ENCODE peak calls at places on chromosomes 12 and 14, in four cellular contexts. M, R, U and K are unnamed samples.

GRCh38 chr12:124764451-124764850 is 99.2 kb downstream of the SCARB1 start:
- DNase-seq in M (no peak), R (peak), U (no peak), K (no peak)

GRCh38 chr12:92032101-92032500 is 113.5 kb downstream of the BTG1 start:
- DNase-seq in M (no peak), R (no peak), U (no peak), K (no peak)

GRCh38 chr12:122837306-122838265 is 2.3 kb downstream of the HIP1R start:
- DNase-seq in M (peak), R (peak), U (no peak), K (no peak)

GRCh38 chr12:78229491-78230209 is 399.0 kb downstream of the NAV3 start:
- DNase-seq in M (no peak), R (peak), U (peak), K (no peak)

GRCh38 chr14:67232631-67233030 is 8.6 kb upstream of the PALS1 start:
- DNase-seq in M (no peak), R (no peak), U (no peak), K (no peak)

GRCh38 chr12:52601671-52602070 is 408 bp upstream of the KRT72 start:
- DNase-seq in M (no peak), R (no peak), U (no peak), K (no peak)

GRCh38 chr12:55885113-55885512 is 42.4 kb upstream of the MMP19 start:
- DNase-seq in M (no peak), R (no peak), U (no peak), K (no peak)

GRCh38 chr12:107238276-107238675 is 144.9 kb upstream of the CRY1 start:
- DNase-seq in M (no peak), R (no peak), U (no peak), K (no peak)

GRCh38 chr14:74954232-74954946 is 1.0 kb downstream of the PGF start:
- DNase-seq in M (no peak), R (peak), U (peak), K (no peak)

GRCh38 chr14:64736271-64737131 is 32.3 kb downstream of the PLEKHG3 start:
- DNase-seq in M (peak), R (peak), U (no peak), K (no peak)

GRCh38 chr12:47039756-47040155 is 39.7 kb upstream of the PCED1B start:
- DNase-seq in M (no peak), R (no peak), U (no peak), K (no peak)

GRCh38 chr12:98532687-98533304 is 17.4 kb downstream of the TMPO start:
- DNase-seq in M (no peak), R (peak), U (no peak), K (no peak)

GRCh38 chr14:61113561-61113960 is 132.5 kb downstream of the SLC38A6 start:
- DNase-seq in M (no peak), R (no peak), U (no peak), K (no peak)

GRCh38 chr12:114636723-114637480 is 47.1 kb downstream of the TBX3 start:
- DNase-seq in M (no peak), R (peak), U (peak), K (no peak)

GRCh38 chr14:20732477-20732876 is 13.2 kb upstream of the EDDM3A start:
- DNase-seq in M (no peak), R (no peak), U (no peak), K (no peak)

GRCh38 chr14:75254901-75255300 is 23.7 kb upstream of the FOS start:
- DNase-seq in M (no peak), R (peak), U (no peak), K (no peak)

GRCh38 chr14:39265032-39265431 is 31.3 kb downstream of the MIA2 start:
- DNase-seq in M (no peak), R (no peak), U (no peak), K (peak)

GRCh38 chr14:71229875-71230274 is 322.6 kb downstream of the PCNX1 start:
- DNase-seq in M (no peak), R (no peak), U (no peak), K (no peak)

GRCh38 chr12:53495903-53496751 is 3.1 kb downstream of the MAP3K12 start:
- DNase-seq in M (no peak), R (peak), U (no peak), K (no peak)

GRCh38 chr12:89038831-89039509 is 313.3 kb downstream of the DUSP6 start:
- DNase-seq in M (no peak), R (no peak), U (no peak), K (no peak)

GRCh38 chr12:69070319-69071090 is 137.5 kb upstream of the CPM start:
- DNase-seq in M (no peak), R (peak), U (peak), K (peak)

GRCh38 chr14:80425686-80426085 is 214.4 kb upstream of the DIO2 start:
- DNase-seq in M (no peak), R (no peak), U (no peak), K (no peak)

GRCh38 chr12:12779529-12779928 is 5.9 kb upstream of the APOLD1 start:
- DNase-seq in M (no peak), R (no peak), U (no peak), K (no peak)

GRCh38 chr14:103395245-103395644 is 10.0 kb downstream of the MARK3 start:
- DNase-seq in M (no peak), R (no peak), U (no peak), K (no peak)

GRCh38 chr12:52045794-52046199 is 5.4 kb upstream of the NR4A1 start:
- DNase-seq in M (peak), R (no peak), U (no peak), K (no peak)

GRCh38 chr12:50952510-50952909 is at the start of gene HIGD1C:
- DNase-seq in M (no peak), R (no peak), U (no peak), K (no peak)